ENCODE peak calls at places on chromosome 15, in five cellular contexts. D is activated CD8-positive, alpha-beta memory T cell treated with anti-CD3 and anti-CD28 coated beads, Interleukin-2, amount 50 U/mL, for 4 hours; U is islet precursor cell; Q is Right ventricle myocardium superior; M is GM12892. L is an unnamed sample.

GRCh38 chr15:22262613-22263020 is 182.3 kb downstream of the OR4M2 start:
- DNase-seq in D (no peak), U (no peak), Q (peak; percentile 67), M (no peak), L (no peak)

GRCh38 chr15:77179541-77179998 is 108.7 kb upstream of the TSPAN3 start:
- DNase-seq in D (no peak), U (no peak), Q (no peak), M (no peak), L (peak; percentile 27)

GRCh38 chr15:60412026-60412425 is 14.2 kb upstream of the ANXA2 start:
- DNase-seq in D (no peak), U (no peak), Q (no peak), M (no peak), L (no peak)

GRCh38 chr15:39267685-39268084 is 313.2 kb upstream of the THBS1 start:
- DNase-seq in D (no peak), U (no peak), Q (no peak), M (no peak), L (no peak)

GRCh38 chr15:81023483-81024264 is 23.0 kb downstream of the TLNRD1 start:
- DNase-seq in D (no peak), U (no peak), Q (peak; percentile 88), M (peak; percentile 29), L (peak; percentile 35)

GRCh38 chr15:41490355-41490754 is 3.3 kb upstream of the ITPKA start:
- DNase-seq in D (no peak), U (peak; percentile 82), Q (no peak), M (no peak), L (no peak)

GRCh38 chr15:88658972-88659931 is 20.4 kb downstream of the ISG20 start:
- DNase-seq in D (peak; percentile 48), U (peak; percentile 74), Q (no peak), M (no peak), L (no peak)

GRCh38 chr15:31278544-31279220 is 48.0 kb upstream of the KLF13 start:
- DNase-seq in D (no peak), U (peak; percentile 46), Q (no peak), M (no peak), L (no peak)

GRCh38 chr15:81160312-81161214 is 26.5 kb downstream of the CFAP161 start:
- DNase-seq in D (no peak), U (no peak), Q (peak; percentile 77), M (no peak), L (no peak)

GRCh38 chr15:27993544-27993943 is 105.6 kb downstream of the OCA2 start:
- DNase-seq in D (no peak), U (no peak), Q (no peak), M (no peak), L (no peak)

GRCh38 chr15:56821721-56822425 is 88.6 kb upstream of the ZNF280D start:
- DNase-seq in D (peak; percentile 54), U (peak; percentile 82), Q (no peak), M (no peak), L (peak; percentile 57)

GRCh38 chr15:48393650-48394049 is 62.4 kb downstream of the DUT start:
- DNase-seq in D (no peak), U (no peak), Q (peak; percentile 57), M (no peak), L (no peak)

GRCh38 chr15:101554115-101554915 is 64.8 kb upstream of the PCSK6 start:
- DNase-seq in D (no peak), U (peak; percentile 53), Q (no peak), M (no peak), L (no peak)

GRCh38 chr15:44340410-44340809 is 51.9 kb downstream of the GOLM2 start:
- DNase-seq in D (no peak), U (no peak), Q (no peak), M (no peak), L (no peak)

GRCh38 chr15:59591372-59591771 is 20.2 kb upstream of the GCNT3 start:
- DNase-seq in D (no peak), U (no peak), Q (no peak), M (no peak), L (no peak)

GRCh38 chr15:86624261-86625036 is 544.8 kb downstream of the AGBL1 start:
- DNase-seq in D (peak; percentile 69), U (peak; percentile 98), Q (peak; percentile 80), M (no peak), L (no peak)

GRCh38 chr15:91258436-91258779 is 158.4 kb downstream of the SV2B start:
- DNase-seq in D (no peak), U (no peak), Q (no peak), M (no peak), L (no peak)

GRCh38 chr15:41207687-41208448 is 22.7 kb downstream of the EXD1 start:
- DNase-seq in D (no peak), U (peak; percentile 69), Q (no peak), M (no peak), L (no peak)

GRCh38 chr15:52008698-52009434 is 10.2 kb upstream of the MAPK6 start:
- DNase-seq in D (no peak), U (peak; percentile 63), Q (no peak), M (no peak), L (no peak)

GRCh38 chr15:30827625-30828303 is 76.0 kb upstream of the FAN1 start:
- DNase-seq in D (no peak), U (no peak), Q (no peak), M (no peak), L (no peak)

GRCh38 chr15:48963524-48964113 is at the start of gene SHC4:
- DNase-seq in D (no peak), U (peak; percentile 85), Q (peak; percentile 75), M (no peak), L (no peak)

GRCh38 chr15:25176616-25176923 is 221.8 kb downstream of the SNRPN start:
- DNase-seq in D (peak; percentile 10), U (peak; percentile 28), Q (peak; percentile 24), M (peak; percentile 2), L (no peak)

GRCh38 chr15:27601239-27601942 is 497.7 kb downstream of the OCA2 start:
- DNase-seq in D (no peak), U (no peak), Q (no peak), M (no peak), L (no peak)

GRCh38 chr15:66459818-66460615 is 37.5 kb downstream of the SNAPC5 start:
- DNase-seq in D (no peak), U (peak; percentile 90), Q (no peak), M (no peak), L (no peak)

GRCh38 chr15:40106203-40107161 is 2.2 kb downstream of the BMF start:
- DNase-seq in D (no peak), U (peak; percentile 94), Q (peak; percentile 82), M (no peak), L (no peak)

GRCh38 chr15:65806387-65806786 is 14.3 kb upstream of the DENND4A start:
- DNase-seq in D (no peak), U (no peak), Q (no peak), M (no peak), L (no peak)

GRCh38 chr15:68371851-68372250 is 60.1 kb downstream of the ITGA11 start:
- DNase-seq in D (no peak), U (peak; percentile 24), Q (no peak), M (no peak), L (no peak)

GRCh38 chr15:44193651-44194396 is 1.2 kb downstream of the FRMD5 start:
- DNase-seq in D (no peak), U (peak; percentile 57), Q (no peak), M (no peak), L (no peak)

GRCh38 chr15:58077427-58077826 is 11.9 kb upstream of the ALDH1A2 start:
- DNase-seq in D (no peak), U (peak; percentile 48), Q (no peak), M (no peak), L (no peak)

GRCh38 chr15:82312611-82313349 is 36.5 kb downstream of the GOLGA6L10 start:
- DNase-seq in D (no peak), U (peak; percentile 43), Q (peak; percentile 9), M (no peak), L (no peak)

GRCh38 chr15:85137507-85138175 is 156.0 kb downstream of the PDE8A start:
- DNase-seq in D (no peak), U (peak; percentile 88), Q (no peak), M (no peak), L (no peak)

GRCh38 chr15:34754674-34755418 is at the start of gene GJD2:
- DNase-seq in D (no peak), U (peak; percentile 67), Q (no peak), M (no peak), L (no peak)

GRCh38 chr15:93359780-93360161 is 270.8 kb upstream of the RGMA start:
- DNase-seq in D (no peak), U (peak; percentile 57), Q (no peak), M (no peak), L (no peak)